ENCODE peak calls at places on chromosomes 11 and 22, in eight cellular contexts. One of them, this sample, is unnamed.

GRCh38 chr22:22348127-22348814 is 103.7 kb downstream of the VPREB1 start:
- DNase-seq in tibial nerve: no peak
- DNase-seq in IMR-90: no peak
- DNase-seq in H1: no peak
- DNase-seq in uterus: no peak
- DNase-seq in A549: no peak
- DNase-seq in right lobe of liver: no peak
- DNase-seq in esophagus squamous epithelium: no peak
- DNase-seq in this sample: no peak

GRCh38 chr22:28230682-28231081 is 311.6 kb upstream of the PITPNB start:
- DNase-seq in IMR-90: peak; percentile 18
- DNase-seq in A549: no peak
- DNase-seq in esophagus squamous epithelium: no peak
- DNase-seq in H1: no peak
- DNase-seq in right lobe of liver: no peak
- DNase-seq in uterus: no peak
- DNase-seq in tibial nerve: no peak
- DNase-seq in this sample: no peak

GRCh38 chr22:45787770-45788169 is 116.1 kb downstream of the ATXN10 start:
- DNase-seq in IMR-90: peak; percentile 42
- DNase-seq in tibial nerve: no peak
- DNase-seq in A549: no peak
- DNase-seq in right lobe of liver: no peak
- DNase-seq in uterus: no peak
- DNase-seq in esophagus squamous epithelium: no peak
- DNase-seq in H1: no peak
- DNase-seq in this sample: no peak

GRCh38 chr22:49599691-49600451 is 227.8 kb downstream of the BRD1 start:
- DNase-seq in H1: no peak
- DNase-seq in uterus: no peak
- DNase-seq in tibial nerve: no peak
- DNase-seq in A549: no peak
- DNase-seq in right lobe of liver: peak; percentile 33
- DNase-seq in IMR-90: no peak
- DNase-seq in esophagus squamous epithelium: no peak
- DNase-seq in this sample: no peak

GRCh38 chr11:69044111-69045013 is 4.4 kb upstream of the TPCN2 start:
- DNase-seq in right lobe of liver: peak; percentile 85
- DNase-seq in esophagus squamous epithelium: no peak
- DNase-seq in H1: peak; percentile 64
- DNase-seq in A549: peak; percentile 80
- DNase-seq in uterus: peak; percentile 83
- DNase-seq in IMR-90: peak; percentile 72
- DNase-seq in tibial nerve: peak; percentile 61
- DNase-seq in this sample: peak; percentile 78

GRCh38 chr11:108751444-108751843 is 86.6 kb downstream of the DDX10 start:
- DNase-seq in right lobe of liver: no peak
- DNase-seq in IMR-90: no peak
- DNase-seq in uterus: no peak
- DNase-seq in tibial nerve: no peak
- DNase-seq in esophagus squamous epithelium: no peak
- DNase-seq in H1: no peak
- DNase-seq in A549: no peak
- DNase-seq in this sample: no peak

GRCh38 chr22:24331468-24332440 is 61.1 kb downstream of the SPECC1L start:
- DNase-seq in A549: no peak
- DNase-seq in right lobe of liver: no peak
- DNase-seq in uterus: no peak
- DNase-seq in H1: no peak
- DNase-seq in esophagus squamous epithelium: no peak
- DNase-seq in tibial nerve: no peak
- DNase-seq in IMR-90: peak; percentile 44
- DNase-seq in this sample: no peak

GRCh38 chr11:8566613-8567210 is 27.3 kb downstream of the STK33 start:
- DNase-seq in A549: no peak
- DNase-seq in tibial nerve: no peak
- DNase-seq in right lobe of liver: no peak
- DNase-seq in esophagus squamous epithelium: no peak
- DNase-seq in IMR-90: peak; percentile 48
- DNase-seq in uterus: no peak
- DNase-seq in H1: no peak
- DNase-seq in this sample: no peak

GRCh38 chr11:77259681-77260080 is 41.8 kb downstream of the GDPD4 start:
- DNase-seq in right lobe of liver: no peak
- DNase-seq in H1: no peak
- DNase-seq in A549: no peak
- DNase-seq in tibial nerve: no peak
- DNase-seq in uterus: no peak
- DNase-seq in IMR-90: peak; percentile 68
- DNase-seq in esophagus squamous epithelium: no peak
- DNase-seq in this sample: no peak

GRCh38 chr22:28771195-28771791 is 1.2 kb upstream of the CCDC117 start:
- DNase-seq in esophagus squamous epithelium: no peak
- DNase-seq in right lobe of liver: peak; percentile 78
- DNase-seq in tibial nerve: no peak
- DNase-seq in H1: no peak
- DNase-seq in A549: no peak
- DNase-seq in uterus: no peak
- DNase-seq in IMR-90: no peak
- DNase-seq in this sample: peak; percentile 29

GRCh38 chr11:120601566-120601965 is 90.0 kb downstream of the GRIK4 start:
- DNase-seq in esophagus squamous epithelium: no peak
- DNase-seq in A549: no peak
- DNase-seq in uterus: no peak
- DNase-seq in H1: no peak
- DNase-seq in IMR-90: peak; percentile 55
- DNase-seq in tibial nerve: no peak
- DNase-seq in right lobe of liver: no peak
- DNase-seq in this sample: no peak

GRCh38 chr22:28600546-28601143 is 79.0 kb downstream of the TTC28 start:
- DNase-seq in esophagus squamous epithelium: no peak
- DNase-seq in right lobe of liver: no peak
- DNase-seq in tibial nerve: no peak
- DNase-seq in H1: no peak
- DNase-seq in uterus: no peak
- DNase-seq in IMR-90: peak; percentile 72
- DNase-seq in A549: peak; percentile 11
- DNase-seq in this sample: no peak

GRCh38 chr11:6474806-6475500 is 1.2 kb upstream of the TRIM3 start:
- DNase-seq in uterus: no peak
- DNase-seq in esophagus squamous epithelium: no peak
- DNase-seq in H1: no peak
- DNase-seq in tibial nerve: no peak
- DNase-seq in IMR-90: peak; percentile 6
- DNase-seq in A549: no peak
- DNase-seq in right lobe of liver: no peak
- DNase-seq in this sample: no peak

GRCh38 chr22:37476389-37477329 is 9.5 kb downstream of the MFNG start:
- DNase-seq in esophagus squamous epithelium: no peak
- DNase-seq in A549: no peak
- DNase-seq in tibial nerve: no peak
- DNase-seq in H1: no peak
- DNase-seq in IMR-90: no peak
- DNase-seq in right lobe of liver: no peak
- DNase-seq in uterus: no peak
- DNase-seq in this sample: no peak

DNA sequence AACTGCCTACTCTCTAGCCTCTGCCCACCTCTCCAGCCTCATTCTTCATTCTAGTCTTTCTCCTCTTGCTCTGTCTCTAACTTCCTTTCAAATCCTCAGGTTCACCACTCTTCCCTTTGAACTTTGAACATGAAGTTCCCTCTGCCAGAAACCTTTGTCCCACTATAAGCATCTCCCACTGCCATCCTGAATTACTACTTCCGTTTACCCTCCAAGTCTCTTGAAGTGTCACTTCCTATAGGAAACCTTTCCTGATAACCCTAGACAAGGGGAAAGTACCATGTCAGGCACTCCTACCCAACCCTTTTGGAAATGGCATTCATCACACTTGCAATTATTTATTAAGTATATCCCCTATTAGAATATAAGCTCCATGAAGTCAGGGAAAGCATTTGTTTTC is 3.1 kb downstream of the RAB30 start:
- DNase-seq in right lobe of liver: no peak
- DNase-seq in A549: no peak
- DNase-seq in tibial nerve: no peak
- DNase-seq in H1: no peak
- DNase-seq in IMR-90: no peak
- DNase-seq in uterus: no peak
- DNase-seq in esophagus squamous epithelium: no peak
- DNase-seq in this sample: no peak
- H3K4me1 ChIP-seq in right lobe of liver: no peaks in the 10 kb centered on the region
- H3K4me1 ChIP-seq in A549: peaks cover 24% of the 10 kb centered on the region
- H3K4me1 ChIP-seq in tibial nerve: peaks cover 65% of the 10 kb centered on the region
- H3K4me1 ChIP-seq in H1: peaks cover 5% of the 10 kb centered on the region
- H3K4me1 ChIP-seq in IMR-90: peaks cover 7% of the 10 kb centered on the region
- H3K4me1 ChIP-seq in uterus: peaks cover 6% of the 10 kb centered on the region
- H3K4me1 ChIP-seq in esophagus squamous epithelium: peaks cover 23% of the 10 kb centered on the region
- H3K4me1 ChIP-seq in this sample: peaks cover 16% of the 10 kb centered on the region

GRCh38 chr11:124880958-124881357 is 15.7 kb downstream of the ROBO3 start:
- DNase-seq in right lobe of liver: peak; percentile 21
- DNase-seq in H1: no peak
- DNase-seq in esophagus squamous epithelium: no peak
- DNase-seq in tibial nerve: no peak
- DNase-seq in A549: no peak
- DNase-seq in IMR-90: no peak
- DNase-seq in uterus: no peak
- DNase-seq in this sample: no peak
- TF ChIP-seq POLR2A in right lobe of liver: no peak
- TF ChIP-seq POLR2A in H1: no peak
- TF ChIP-seq POLR2A in esophagus squamous epithelium: no peak
- TF ChIP-seq POLR2A in tibial nerve: no peak
- TF ChIP-seq POLR2A in A549: no peak
- TF ChIP-seq POLR2A in IMR-90: no peak
- TF ChIP-seq POLR2A in uterus: no peak
- TF ChIP-seq POLR2A in this sample: no peak

DNA sequence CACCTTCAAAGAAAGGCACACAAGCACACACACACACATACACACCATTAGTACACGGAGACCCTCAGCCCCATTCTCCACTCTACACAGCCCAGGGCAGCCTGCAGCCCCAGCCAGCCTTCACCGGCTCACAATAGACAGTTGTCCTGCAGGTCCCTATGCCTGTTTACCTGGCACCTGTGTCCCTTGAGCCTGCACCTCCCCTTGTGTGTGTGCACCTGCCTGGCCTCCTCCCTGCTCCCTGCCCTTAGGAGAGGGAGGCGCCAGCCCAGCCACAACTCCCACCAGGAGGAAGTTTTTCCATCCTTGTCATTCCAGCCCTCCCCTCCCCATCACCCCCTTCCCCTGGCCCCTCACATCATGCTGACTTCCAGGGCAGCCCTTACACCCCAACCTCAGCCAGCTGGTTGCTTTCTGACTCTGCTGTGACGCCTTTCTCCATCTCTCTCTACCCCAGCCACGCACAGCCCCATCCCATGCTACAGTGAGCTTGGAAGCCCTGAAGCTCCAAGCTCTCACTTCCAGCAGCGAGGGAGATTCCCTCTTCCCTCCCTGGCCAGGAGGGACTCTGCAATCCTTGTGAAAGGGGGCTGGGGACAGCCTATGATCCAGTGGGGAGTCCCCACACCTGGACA is 4.4 kb downstream of the AHNAK start:
- DNase-seq in right lobe of liver: no peak
- DNase-seq in tibial nerve: no peak
- DNase-seq in A549: no peak
- DNase-seq in uterus: no peak
- DNase-seq in IMR-90: peak; percentile 23
- DNase-seq in esophagus squamous epithelium: no peak
- DNase-seq in H1: no peak
- DNase-seq in this sample: no peak
- H3K4me1 ChIP-seq in right lobe of liver: peaks cover 3% of the 10 kb centered on the region
- H3K4me1 ChIP-seq in tibial nerve: peaks cover 55% of the 10 kb centered on the region
- H3K4me1 ChIP-seq in A549: peaks cover 75% of the 10 kb centered on the region
- H3K4me1 ChIP-seq in uterus: peaks cover 20% of the 10 kb centered on the region
- H3K4me1 ChIP-seq in IMR-90: peaks cover 45% of the 10 kb centered on the region
- H3K4me1 ChIP-seq in esophagus squamous epithelium: peaks cover 53% of the 10 kb centered on the region
- H3K4me1 ChIP-seq in H1: no peaks in the 10 kb centered on the region
- H3K4me1 ChIP-seq in this sample: peaks cover 81% of the 10 kb centered on the region

GRCh38 chr11:2902784-2903671 is 17.5 kb upstream of the CDKN1C start:
- DNase-seq in esophagus squamous epithelium: no peak
- DNase-seq in uterus: no peak
- DNase-seq in A549: no peak
- DNase-seq in right lobe of liver: peak; percentile 88
- DNase-seq in H1: no peak
- DNase-seq in tibial nerve: no peak
- DNase-seq in IMR-90: no peak
- DNase-seq in this sample: peak; percentile 58

GRCh38 chr11:2904153-2905052 is 18.8 kb upstream of the CDKN1C start:
- DNase-seq in esophagus squamous epithelium: no peak
- DNase-seq in IMR-90: no peak
- DNase-seq in A549: no peak
- DNase-seq in uterus: no peak
- DNase-seq in right lobe of liver: no peak
- DNase-seq in tibial nerve: no peak
- DNase-seq in H1: no peak
- DNase-seq in this sample: no peak

GRCh38 chr11:2903672-2904011 is 18.1 kb upstream of the CDKN1C start:
- DNase-seq in IMR-90: no peak
- DNase-seq in right lobe of liver: no peak
- DNase-seq in A549: no peak
- DNase-seq in esophagus squamous epithelium: no peak
- DNase-seq in uterus: no peak
- DNase-seq in H1: no peak
- DNase-seq in tibial nerve: no peak
- DNase-seq in this sample: no peak

GRCh38 chr11:2901196-2901796 is 15.7 kb upstream of the CDKN1C start:
- DNase-seq in tibial nerve: no peak
- DNase-seq in A549: no peak
- DNase-seq in right lobe of liver: no peak
- DNase-seq in esophagus squamous epithelium: no peak
- DNase-seq in H1: no peak
- DNase-seq in IMR-90: no peak
- DNase-seq in uterus: no peak
- DNase-seq in this sample: no peak

DNA sequence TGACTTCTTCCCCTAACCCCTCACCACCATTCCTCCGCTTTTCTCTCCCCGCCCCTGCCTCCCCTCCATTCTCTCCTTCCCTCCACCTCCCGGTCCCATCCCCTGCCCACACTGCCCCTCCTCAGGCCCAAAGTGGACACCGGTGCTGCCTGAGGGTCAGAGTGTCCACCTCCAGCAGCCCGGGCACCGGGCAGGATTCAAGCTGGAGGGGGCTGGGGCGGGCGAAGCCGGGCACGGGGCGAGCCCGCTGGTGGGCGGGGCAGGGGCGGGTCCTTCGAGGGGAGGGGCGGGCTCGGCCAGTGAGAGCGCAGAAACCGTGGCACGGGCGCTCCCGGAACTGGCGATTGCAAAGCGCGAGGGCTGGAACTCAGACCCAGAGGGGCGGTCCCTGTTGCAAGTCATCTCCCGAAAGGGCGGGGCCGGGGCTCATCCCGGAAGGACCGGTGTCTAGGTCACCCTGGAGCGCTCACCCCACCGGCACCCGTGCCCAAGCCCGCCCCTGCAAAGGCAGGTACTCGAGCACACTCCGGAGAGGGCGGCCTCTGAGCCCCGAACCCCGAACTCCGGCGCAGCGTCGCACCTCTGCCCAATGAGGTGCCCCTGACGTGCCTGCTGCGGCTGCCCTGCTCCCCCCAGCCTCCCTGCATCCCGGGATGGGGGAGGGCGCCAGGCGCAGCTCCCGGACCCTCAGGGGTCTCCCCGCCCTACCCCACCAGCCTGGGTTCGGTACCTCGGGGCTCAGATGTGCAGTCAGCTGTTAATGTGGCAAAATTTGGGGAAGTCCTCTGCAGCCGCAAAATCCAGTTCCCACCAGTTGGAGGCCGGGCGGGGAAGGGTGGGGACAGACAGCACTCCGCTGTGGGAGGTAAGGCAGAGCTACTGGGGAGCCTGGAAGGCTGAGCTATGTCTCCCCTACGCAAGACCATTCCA is 16.5 kb upstream of the CDKN1C start:
- DNase-seq in IMR-90: peak; percentile 87
- DNase-seq in A549: peak; percentile 95
- DNase-seq in uterus: peak; percentile 96
- DNase-seq in H1: peak; percentile 73
- DNase-seq in esophagus squamous epithelium: peak; percentile 84
- DNase-seq in tibial nerve: peak; percentile 93
- DNase-seq in right lobe of liver: peak; percentile 100
- DNase-seq in this sample: peak; percentile 96
- TF ChIP-seq POLR2A in IMR-90: no peak
- TF ChIP-seq POLR2A in A549: peak; percentile 37
- TF ChIP-seq POLR2A in uterus: peak; percentile 47
- TF ChIP-seq POLR2A in H1: no peak
- TF ChIP-seq POLR2A in esophagus squamous epithelium: no peak
- TF ChIP-seq POLR2A in tibial nerve: no peak
- TF ChIP-seq POLR2A in right lobe of liver: peak; percentile 83
- TF ChIP-seq POLR2A in this sample: peak; percentile 15

This sample was measured in body of pancreas.